ENCODE peak calls at places on chromosomes 2 and 18, in four cellular contexts. Q is cardiac muscle cell, K is right lobe of liver, M is fibroblast of lung. J is an unnamed sample.

GRCh38 chr2:27421660-27422250 is 6.7 kb upstream of the NRBP1 start:
- DNase-seq in Q (no peak), K (no peak), M (no peak), J (no peak)

GRCh38 chr2:191170301-191170636 is 19.5 kb upstream of the STAT4 start:
- DNase-seq in Q (no peak), K (peak; percentile 58), M (no peak), J (no peak)

GRCh38 chr2:17388790-17389189 is 129.4 kb downstream of the RAD51AP2 start:
- DNase-seq in Q (no peak), K (no peak), M (peak; percentile 37), J (peak; percentile 16)

GRCh38 chr2:20568501-20569463 is 82.1 kb downstream of the HS1BP3 start:
- DNase-seq in Q (peak; percentile 77), K (no peak), M (no peak), J (peak; percentile 67)

GRCh38 chr2:54981409-54981808 is 68.8 kb downstream of the RTN4 start:
- DNase-seq in Q (no peak), K (no peak), M (no peak), J (no peak)

GRCh38 chr2:212905640-212906201 is 245.7 kb downstream of the IKZF2 start:
- DNase-seq in Q (peak; percentile 73), K (no peak), M (no peak), J (peak; percentile 46)

GRCh38 chr18:46324556-46324955 is 220.4 kb downstream of the HAUS1 start:
- DNase-seq in Q (peak; percentile 85), K (no peak), M (peak; percentile 69), J (peak; percentile 76)

GRCh38 chr18:54479365-54479764 is 111.7 kb upstream of the DYNAP start:
- DNase-seq in Q (peak; percentile 1), K (no peak), M (no peak), J (peak; percentile 13)

GRCh38 chr2:133655565-133656113 is 87.4 kb upstream of the NCKAP5 start:
- DNase-seq in Q (no peak), K (no peak), M (no peak), J (no peak)

GRCh38 chr2:85501244-85501643 is 37.7 kb upstream of the MAT2A start:
- DNase-seq in Q (peak; percentile 45), K (peak; percentile 42), M (no peak), J (peak; percentile 21)

GRCh38 chr2:45874324-45874723 is 222.8 kb downstream of the PRKCE start:
- DNase-seq in Q (peak; percentile 40), K (peak; percentile 75), M (no peak), J (peak; percentile 48)

GRCh38 chr2:127067620-127068350 is 39.2 kb downstream of the BIN1 start:
- DNase-seq in Q (peak; percentile 73), K (peak; percentile 82), M (peak; percentile 64), J (peak; percentile 74)

GRCh38 chr18:78448106-78448505 is 531.5 kb upstream of the SALL3 start:
- DNase-seq in Q (no peak), K (no peak), M (no peak), J (no peak)

GRCh38 chr18:24914148-24914525 is 437.8 kb downstream of the ZNF521 start:
- DNase-seq in Q (no peak), K (no peak), M (no peak), J (no peak)

GRCh38 chr2:112001136-112001764 is 53.8 kb upstream of the TMEM87B start:
- DNase-seq in Q (peak; percentile 50), K (no peak), M (peak; percentile 12), J (peak; percentile 31)
- H3K4me3 ChIP-seq in Q (no peak overlapping the region), K (no peak overlapping the region), M (no peak overlapping the region), J (no peak overlapping the region)

DNA sequence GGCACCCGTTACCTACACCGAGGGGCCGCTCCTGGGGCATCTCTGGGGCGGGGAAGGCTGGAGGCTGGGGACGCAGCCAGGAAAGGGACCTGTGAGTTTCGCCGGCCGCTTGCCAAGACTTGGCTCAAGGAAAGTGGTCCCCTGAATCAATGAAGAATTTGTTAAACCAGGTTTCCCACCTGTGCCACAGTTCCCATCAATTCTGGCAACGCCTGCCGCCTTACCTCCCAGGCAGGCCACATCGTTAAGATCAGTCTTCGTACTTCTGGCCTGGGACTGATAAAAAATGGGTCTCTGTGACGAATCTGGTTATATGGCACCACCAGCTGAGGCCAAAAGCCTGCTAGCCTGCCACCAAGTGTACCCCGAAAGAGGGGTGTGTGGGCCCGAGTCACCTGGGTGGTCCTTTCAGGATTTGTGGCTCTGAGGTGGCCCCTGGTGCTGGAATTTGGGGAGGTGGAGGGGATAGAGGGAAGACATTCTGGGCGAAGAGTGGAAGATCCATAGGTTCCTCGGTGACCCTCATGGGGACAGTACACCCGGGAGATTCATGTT is 789 bp upstream of the TGFA start:
- DNase-seq in Q (no peak), K (no peak), M (no peak), J (no peak)
- TF ChIP-seq CTCF in Q (no peak), K (no peak), M (no peak), J (no peak)

GRCh38 chr2:217854684-217855083 is 148.1 kb downstream of the TNS1 start:
- DNase-seq in Q (no peak), K (no peak), M (no peak), J (no peak)
- H3K4me3 ChIP-seq in Q (no peak overlapping the region), K (no peak overlapping the region), M (no peak overlapping the region), J (no peak overlapping the region)

GRCh38 chr2:146661494-146662096 is 1183.2 kb upstream of the ACVR2A start:
- DNase-seq in Q (peak; percentile 64), K (no peak), M (peak; percentile 73), J (peak; percentile 61)
- TF ChIP-seq CTCF in Q (peak; percentile 70), K (peak; percentile 55), M (peak; percentile 69), J (peak; percentile 64)

GRCh38 chr2:150478206-150478974 is 9.1 kb downstream of the RND3 start:
- DNase-seq in Q (no peak), K (no peak), M (peak; percentile 25), J (no peak)

GRCh38 chr2:150482111-150482510 is 5.4 kb downstream of the RND3 start:
- DNase-seq in Q (no peak), K (no peak), M (peak; percentile 41), J (no peak)

GRCh38 chr2:150479075-150479915 is 8.2 kb downstream of the RND3 start:
- DNase-seq in Q (peak; percentile 56), K (no peak), M (peak; percentile 58), J (no peak)

GRCh38 chr2:150480971-150481830 is 6.3 kb downstream of the RND3 start:
- DNase-seq in Q (no peak), K (no peak), M (no peak), J (no peak)

GRCh38 chr2:150480241-150480640 is 7.2 kb downstream of the RND3 start:
- DNase-seq in Q (no peak), K (no peak), M (peak; percentile 68), J (peak; percentile 87)
- H3K4me3 ChIP-seq in Q (no peak overlapping the region), K (no peak overlapping the region), M (peak overlapping the region; percentile 98), J (no peak overlapping the region)

GRCh38 chr2:48204750-48205136 is 298.4 kb upstream of the FBXO11 start:
- DNase-seq in Q (no peak), K (no peak), M (no peak), J (no peak)
- TF ChIP-seq CTCF in Q (no peak), K (no peak), M (no peak), J (no peak)

GRCh38 chr2:196925768-196926561 is 542 bp downstream of the PGAP1 start:
- DNase-seq in Q (peak; percentile 37), K (peak; percentile 55), M (peak; percentile 38), J (peak; percentile 29)

GRCh38 chr2:196925445-196925767 is 1.1 kb downstream of the PGAP1 start:
- DNase-seq in Q (peak; percentile 15), K (no peak), M (no peak), J (peak; percentile 21)

GRCh38 chr2:196926562-196927317 is at the start of gene PGAP1:
- DNase-seq in Q (peak; percentile 96), K (peak; percentile 90), M (peak; percentile 92), J (peak; percentile 86)

GRCh38 chr2:196927318-196928225 is 1.1 kb upstream of the PGAP1 start:
- DNase-seq in Q (peak; percentile 74), K (no peak), M (peak; percentile 84), J (peak; percentile 87)

GRCh38 chr2:196924051-196924450 is 2.5 kb downstream of the PGAP1 start:
- DNase-seq in Q (no peak), K (no peak), M (no peak), J (no peak)
- H3K4me3 ChIP-seq in Q (peak overlapping the region; percentile 93), K (no peak overlapping the region), M (no peak overlapping the region), J (no peak overlapping the region)

DNA sequence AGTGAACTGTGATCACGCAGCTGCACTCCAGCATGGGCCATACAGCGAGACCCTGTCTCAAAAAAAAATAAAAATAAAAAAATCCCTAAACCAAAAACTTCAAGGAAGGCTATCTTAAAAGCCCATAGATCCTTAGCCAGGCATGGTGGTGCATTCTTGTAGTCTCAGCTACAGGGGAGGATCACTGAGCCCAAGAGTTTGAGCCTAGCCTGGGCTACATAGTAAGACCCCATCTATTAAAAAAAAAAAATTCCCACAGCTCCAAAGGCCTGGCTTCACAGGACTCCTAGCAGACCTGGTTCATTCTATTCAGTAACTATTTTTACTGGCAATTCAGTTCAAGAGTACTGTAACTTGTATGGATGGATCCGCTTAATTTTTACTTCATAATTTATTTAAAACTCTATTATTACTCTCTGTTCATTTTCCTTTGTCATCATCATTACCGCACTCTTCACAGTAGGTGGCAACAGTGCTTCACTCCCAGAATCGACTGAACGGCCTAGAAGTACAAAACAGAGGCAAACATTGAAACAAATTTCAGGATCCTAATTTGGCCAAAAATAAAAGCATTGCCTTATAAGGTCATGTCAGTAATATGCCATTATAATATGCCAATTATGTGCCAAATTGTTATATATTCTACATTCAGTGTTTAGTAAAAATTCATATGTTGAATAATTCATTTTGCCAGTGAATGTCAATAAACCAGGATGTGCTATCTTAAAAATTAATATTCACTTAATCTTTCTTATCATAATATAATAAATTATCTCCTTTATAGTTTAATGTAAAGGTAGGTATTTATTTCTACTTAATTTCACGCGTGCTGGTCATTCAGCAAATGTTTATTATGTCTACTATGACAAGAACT is 14.3 kb upstream of the STAM2 start:
- DNase-seq in Q (peak; percentile 84), K (no peak), M (peak; percentile 86), J (peak; percentile 79)
- TF ChIP-seq CTCF in Q (peak; percentile 87), K (peak; percentile 75), M (peak; percentile 84), J (peak; percentile 94)

GRCh38 chr18:11148655-11149440 is 521 bp downstream of the PIEZO2 start:
- DNase-seq in Q (peak; percentile 37), K (peak; percentile 48), M (no peak), J (no peak)
- H3K4me3 ChIP-seq in Q (peak overlapping the region; percentile 33), K (peak overlapping the region; percentile 73), M (peak overlapping the region; percentile 46), J (no peak overlapping the region)

J was measured in fibroblast of mammary gland.